ENCODE peak calls at places on chromosomes 13 and 19, in seven cellular contexts. D is kidney epithelial cell; N is stimulated activated CD4-positive, alpha-beta T cell treated with anti-CD3 and anti-CD28 coated beads, Interleukin-1b, Interleukin-23, amount 100 ng/mL, for 24 hours; G is colonic mucosa; T is pons; C is AG08395; F is left ventricle myocardium inferior. E is an unnamed sample.

GRCh38 chr13:95644611-95645052 is at the start of gene DZIP1:
- DNase-seq in D (no peak), C (peak; percentile 88), G (peak; percentile 54), T (peak; percentile 41), F (peak; percentile 81), N (no peak), E (peak; percentile 97)

GRCh38 chr13:113831061-113831460 is 32.8 kb downstream of the GAS6 start:
- DNase-seq in G (no peak), T (no peak), F (no peak), N (no peak), D (no peak), C (no peak), E (no peak)

GRCh38 chr13:80979035-80979641 is 638.2 kb upstream of the SPRY2 start:
- DNase-seq in D (peak; percentile 12), N (no peak), C (peak; percentile 41), G (peak; percentile 26), T (peak; percentile 86), F (no peak), E (peak; percentile 69)

GRCh38 chr19:50205681-50206138 is 2.3 kb downstream of the MYH14 start:
- DNase-seq in G (peak; percentile 94), N (no peak), F (no peak), D (no peak), T (no peak), C (no peak), E (peak; percentile 73)

GRCh38 chr13:22316494-22317025 is 645.7 kb downstream of the FGF9 start:
- DNase-seq in G (peak; percentile 39), N (no peak), F (no peak), T (no peak), C (no peak), D (no peak), E (no peak)

GRCh38 chr19:913080-913748 is at the start of gene R3HDM4:
- DNase-seq in N (peak; percentile 75), C (peak; percentile 93), D (no peak), F (peak; percentile 87), G (peak; percentile 86), T (peak; percentile 30), E (peak; percentile 86)

GRCh38 chr19:861756-862528 is 2.5 kb downstream of the CFD start:
- DNase-seq in F (no peak), N (peak; percentile 41), G (peak; percentile 76), D (no peak), T (no peak), C (peak; percentile 42), E (peak; percentile 97)

GRCh38 chr19:13717194-13717643 is 47.1 kb upstream of the MRI1 start:
- DNase-seq in F (no peak), T (no peak), C (no peak), G (no peak), D (no peak), N (no peak), E (no peak)

GRCh38 chr19:47740866-47741519 is 4.4 kb upstream of the NOP53 start:
- DNase-seq in T (no peak), C (no peak), G (no peak), D (no peak), N (no peak), F (no peak), E (no peak)

GRCh38 chr13:113238542-113238941 is 29.1 kb downstream of the CUL4A start:
- DNase-seq in T (no peak), C (no peak), N (no peak), F (no peak), G (no peak), D (no peak), E (no peak)

GRCh38 chr19:55156202-55157063 is 1.1 kb downstream of the TNNI3 start:
- DNase-seq in G (peak; percentile 91), C (peak; percentile 68), T (no peak), F (peak; percentile 63), N (no peak), D (no peak), E (peak; percentile 98)

GRCh38 chr19:45358213-45358792 is 12.1 kb downstream of the ERCC2 start:
- DNase-seq in D (no peak), G (no peak), C (no peak), T (no peak), N (no peak), F (no peak), E (no peak)

GRCh38 chr13:48562296-48563066 is 29.6 kb upstream of the RCBTB2 start:
- DNase-seq in C (no peak), N (peak; percentile 16), G (no peak), F (no peak), T (no peak), D (no peak), E (no peak)

GRCh38 chr13:19606152-19606551 is 27.3 kb upstream of the MPHOSPH8 start:
- DNase-seq in N (no peak), D (no peak), C (no peak), F (no peak), G (no peak), T (no peak), E (no peak)

GRCh38 chr19:19470579-19470978 is 44.8 kb downstream of the TSSK6 start:
- DNase-seq in D (no peak), F (no peak), T (no peak), C (no peak), N (no peak), G (no peak), E (no peak)

GRCh38 chr13:60261432-60262351 is 98.0 kb upstream of the DIAPH3 start:
- DNase-seq in N (no peak), C (no peak), G (peak; percentile 21), D (no peak), T (no peak), F (no peak), E (peak; percentile 78)

GRCh38 chr19:50569023-50569697 is 925 bp upstream of the LRRC4B start:
- DNase-seq in F (no peak), D (no peak), T (no peak), G (no peak), C (no peak), N (no peak), E (peak; percentile 48)

GRCh38 chr19:56720281-56720680 is 48.7 kb upstream of the ZNF835 start:
- DNase-seq in F (no peak), T (peak; percentile 88), C (no peak), G (no peak), D (no peak), N (no peak), E (no peak)

GRCh38 chr19:14393303-14393702 is 12.1 kb downstream of the ADGRE5 start:
- DNase-seq in D (no peak), C (no peak), T (no peak), F (no peak), G (no peak), N (no peak), E (peak; percentile 72)

GRCh38 chr13:77230560-77230959 is 96.3 kb downstream of the MYCBP2 start:
- DNase-seq in C (no peak), D (no peak), N (no peak), F (no peak), T (no peak), G (no peak), E (no peak)

GRCh38 chr13:96532804-96533203 is 442.9 kb downstream of the HS6ST3 start:
- DNase-seq in N (no peak), C (no peak), T (no peak), G (no peak), D (no peak), F (no peak), E (no peak)

GRCh38 chr19:1116726-1117581 is 13.2 kb downstream of the GPX4 start:
- DNase-seq in C (no peak), N (no peak), G (no peak), T (no peak), D (no peak), F (no peak), E (peak; percentile 73)

GRCh38 chr13:93309886-93310520 is 83.4 kb downstream of the GPC6 start:
- DNase-seq in T (no peak), C (peak; percentile 42), G (no peak), F (no peak), N (no peak), D (peak; percentile 75), E (no peak)

GRCh38 chr13:113531041-113531873 is 40.7 kb upstream of the DCUN1D2 start:
- DNase-seq in D (no peak), G (no peak), N (no peak), F (no peak), T (no peak), C (no peak), E (no peak)

GRCh38 chr19:15072930-15073647 is 8.9 kb upstream of the OR1I1 start:
- DNase-seq in G (no peak), N (no peak), F (no peak), D (peak; percentile 29), C (no peak), T (no peak), E (peak; percentile 62)

GRCh38 chr19:16040642-16041041 is 35.7 kb upstream of the TPM4 start:
- DNase-seq in D (no peak), F (no peak), N (no peak), G (no peak), T (no peak), C (no peak), E (no peak)

GRCh38 chr13:20703785-20704458 is 423 bp downstream of the IL17D start:
- DNase-seq in N (peak; percentile 58), D (peak; percentile 10), F (peak; percentile 68), T (no peak), C (peak; percentile 87), G (peak; percentile 86), E (peak; percentile 92)

GRCh38 chr13:20425819-20426219 is 99.8 kb downstream of the CRYL1 start:
- DNase-seq in C (no peak), N (no peak), T (no peak), G (no peak), D (no peak), F (no peak), E (no peak)

GRCh38 chr13:23956106-23956505 is 58.8 kb upstream of the C1QTNF9B start:
- DNase-seq in D (peak; percentile 82), G (peak; percentile 45), C (no peak), T (no peak), F (no peak), N (no peak), E (no peak)